ENCODE peak calls at places on chromosomes 4 and X, in nine cellular contexts. C, D, A, O, J, S, R, Y and B are unnamed samples.

GRCh38 chr4:168551945-168552695 is 55.3 kb downstream of the PALLD start:
- DNase-seq in C (peak), D (peak), A (no peak), O (no peak), J (no peak), S (no peak), R (no peak), Y (no peak), B (no peak)

GRCh38 chrX:73965833-73966232 is 338.1 kb upstream of the ZCCHC13 start:
- DNase-seq in C (no peak), D (no peak), A (no peak), O (no peak), J (no peak), S (no peak), R (no peak), Y (no peak), B (no peak)

GRCh38 chrX:16464369-16464768 is 185.6 kb upstream of the S100G start:
- DNase-seq in C (no peak), D (no peak), A (no peak), O (no peak), J (no peak), S (no peak), R (no peak), Y (no peak), B (no peak)

GRCh38 chr4:1329408-1330371 is 17.3 kb upstream of the UVSSA start:
- DNase-seq in C (no peak), D (no peak), A (no peak), O (no peak), J (peak), S (no peak), R (no peak), Y (no peak), B (no peak)

GRCh38 chr4:25178838-25179261 is 18.6 kb upstream of the SEPSECS start:
- DNase-seq in C (no peak), D (no peak), A (no peak), O (peak), J (no peak), S (no peak), R (no peak), Y (no peak), B (no peak)

GRCh38 chrX:69317721-69318120 is 152.5 kb upstream of the PJA1 start:
- DNase-seq in C (no peak), D (no peak), A (peak), O (no peak), J (no peak), S (no peak), R (no peak), Y (no peak), B (peak)

GRCh38 chr4:177975315-177975714 is 533.1 kb upstream of the AGA start:
- DNase-seq in C (no peak), D (no peak), A (no peak), O (no peak), J (no peak), S (no peak), R (no peak), Y (no peak), B (no peak)

GRCh38 chrX:18351774-18352173 is 2.7 kb downstream of the SCML2 start:
- DNase-seq in C (no peak), D (no peak), A (no peak), O (no peak), J (no peak), S (no peak), R (no peak), Y (no peak), B (no peak)

GRCh38 chr4:7771056-7771455 is 168.6 kb downstream of the AFAP1 start:
- DNase-seq in C (no peak), D (no peak), A (no peak), O (no peak), J (peak), S (no peak), R (peak), Y (no peak), B (no peak)

GRCh38 chr4:39134674-39135073 is 47.7 kb upstream of the WDR19 start:
- DNase-seq in C (no peak), D (no peak), A (no peak), O (no peak), J (no peak), S (peak), R (no peak), Y (no peak), B (no peak)

GRCh38 chr4:88940506-88940905 is 116.5 kb downstream of the FAM13A start:
- DNase-seq in C (no peak), D (no peak), A (no peak), O (no peak), J (no peak), S (no peak), R (no peak), Y (no peak), B (no peak)

GRCh38 chr4:123452585-123452984 is 56.0 kb downstream of the SPRY1 start:
- DNase-seq in C (no peak), D (peak), A (no peak), O (no peak), J (no peak), S (no peak), R (no peak), Y (no peak), B (peak)

GRCh38 chr4:98509641-98510170 is 148.7 kb downstream of the TSPAN5 start:
- DNase-seq in C (no peak), D (no peak), A (no peak), O (no peak), J (no peak), S (no peak), R (no peak), Y (no peak), B (no peak)

GRCh38 chrX:49064303-49064702 is 5.5 kb downstream of the CCDC120 start:
- DNase-seq in C (no peak), D (no peak), A (no peak), O (no peak), J (no peak), S (no peak), R (no peak), Y (no peak), B (no peak)

GRCh38 chr4:158016511-158016910 is 156.3 kb downstream of the GASK1B start:
- DNase-seq in C (no peak), D (peak), A (no peak), O (no peak), J (no peak), S (no peak), R (no peak), Y (no peak), B (no peak)

GRCh38 chr4:143728171-143728570 is 27.7 kb upstream of the FREM3 start:
- DNase-seq in C (no peak), D (peak), A (no peak), O (no peak), J (no peak), S (no peak), R (no peak), Y (no peak), B (no peak)

GRCh38 chr4:127140306-127140705 is 492.5 kb upstream of the INTU start:
- DNase-seq in C (no peak), D (no peak), A (no peak), O (no peak), J (no peak), S (no peak), R (no peak), Y (no peak), B (no peak)

GRCh38 chrX:81174286-81174685 is 27.4 kb downstream of the HMGN5 start:
- DNase-seq in C (peak), D (peak), A (no peak), O (no peak), J (no peak), S (no peak), R (no peak), Y (no peak), B (no peak)

GRCh38 chrX:40058719-40059118 is 39.0 kb downstream of the BCOR start:
- DNase-seq in C (no peak), D (no peak), A (no peak), O (no peak), J (no peak), S (peak), R (no peak), Y (peak), B (no peak)

GRCh38 chr4:35463251-35463952 is 780.9 kb downstream of the ARAP2 start:
- DNase-seq in C (no peak), D (no peak), A (no peak), O (no peak), J (no peak), S (no peak), R (no peak), Y (no peak), B (no peak)